ENCODE peak calls at places on chromosome 20, in five cellular contexts. T is A549, F is bronchial epithelial cell, L is lower lobe of right lung, E is choroid plexus epithelial cell. W is an unnamed sample.

GRCh38 chr20:40493071-40493470 is 196.0 kb downstream of the MAFB start:
- DNase-seq in T (no peak), F (peak), L (peak), E (peak), W (no peak)

GRCh38 chr20:58239216-58239615 is 10.8 kb upstream of the ANKRD60 start:
- DNase-seq in T (no peak), F (no peak), L (no peak), E (peak), W (no peak)

GRCh38 chr20:1437222-1437904 is 29.3 kb downstream of the NSFL1C start:
- DNase-seq in T (peak), F (peak), L (peak), E (peak), W (peak)

GRCh38 chr20:56994006-56994405 is 272.4 kb downstream of the BMP7 start:
- DNase-seq in T (no peak), F (no peak), L (no peak), E (no peak), W (no peak)

GRCh38 chr20:4169360-4170214 is 154.2 kb upstream of the RNF24 start:
- DNase-seq in T (no peak), F (no peak), L (no peak), E (no peak), W (no peak)

GRCh38 chr20:51640743-51641142 is 98.2 kb upstream of the NFATC2 start:
- DNase-seq in T (no peak), F (no peak), L (no peak), E (peak), W (no peak)

GRCh38 chr20:58233881-58234528 is 5.6 kb upstream of the ANKRD60 start:
- DNase-seq in T (peak), F (no peak), L (no peak), E (no peak), W (peak)

GRCh38 chr20:45087115-45087785 is 13.7 kb downstream of the KCNS1 start:
- DNase-seq in T (no peak), F (no peak), L (no peak), E (no peak), W (peak)

GRCh38 chr20:50272413-50273120 is 81.9 kb downstream of the CEBPB start:
- DNase-seq in T (no peak), F (no peak), L (no peak), E (no peak), W (no peak)

GRCh38 chr20:25120462-25120861 is 38.5 kb upstream of the VSX1 start:
- DNase-seq in T (peak), F (peak), L (no peak), E (no peak), W (peak)

GRCh38 chr20:53736757-53737403 is 143.2 kb upstream of the ZNF217 start:
- DNase-seq in T (no peak), F (peak), L (no peak), E (peak), W (peak)

GRCh38 chr20:48615871-48616270 is 211.9 kb downstream of the PREX1 start:
- DNase-seq in T (no peak), F (no peak), L (no peak), E (no peak), W (no peak)

GRCh38 chr20:2338702-2339101 is 42.0 kb upstream of the TGM6 start:
- DNase-seq in T (no peak), F (no peak), L (no peak), E (no peak), W (no peak)

GRCh38 chr20:23156842-23157423 is 70.8 kb upstream of the CD93 start:
- DNase-seq in T (no peak), F (no peak), L (no peak), E (no peak), W (no peak)

DNA sequence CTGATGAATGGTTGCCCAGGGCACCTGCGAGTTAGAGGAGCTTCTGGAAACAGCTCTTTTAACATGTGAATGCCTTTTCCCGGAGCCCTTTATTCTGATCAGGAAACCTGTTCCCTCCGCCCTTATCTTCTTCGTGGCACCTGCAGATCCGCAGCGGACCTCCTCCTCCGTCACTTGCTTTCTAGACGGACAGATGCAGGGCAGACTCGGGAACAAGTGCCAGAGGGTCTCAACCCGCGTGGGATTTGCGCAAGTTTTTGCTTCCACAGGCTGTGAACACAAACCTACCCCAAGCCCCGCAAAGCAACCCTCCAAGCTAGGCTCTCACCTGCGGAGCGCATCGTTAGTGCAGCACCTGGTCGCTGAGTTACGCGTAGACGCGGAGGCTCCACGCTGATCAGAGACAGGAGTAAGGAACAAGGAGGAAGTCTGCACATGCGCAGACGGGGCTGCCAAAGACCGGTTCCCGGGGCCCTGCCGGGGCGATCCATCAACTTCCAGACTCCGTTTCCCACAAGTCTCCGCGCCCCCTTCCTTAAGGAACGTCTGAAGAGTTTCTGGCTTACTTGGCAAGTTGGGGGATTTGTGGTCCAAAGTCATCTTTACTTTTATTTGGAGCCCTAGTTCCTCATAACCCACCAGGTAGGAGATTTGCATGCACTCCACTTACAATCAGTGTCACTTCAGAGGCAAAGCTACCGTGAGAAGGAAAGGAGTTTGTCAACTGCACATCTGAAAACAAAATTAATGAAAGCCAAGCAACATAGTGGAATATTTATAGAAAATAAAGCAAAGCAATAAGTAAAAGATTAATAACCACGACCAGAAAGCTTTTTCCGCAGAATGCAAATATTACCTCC is 52.7 kb upstream of the ELMO2 start:
- DNase-seq in T (no peak), F (peak), L (peak), E (peak), W (no peak)
- H3K4me3 ChIP-seq in T (no peak), F (no peak), L (peak), E (no peak), W (no peak)

GRCh38 chr20:11013801-11014200 is 340.0 kb upstream of the JAG1 start:
- DNase-seq in T (no peak), F (no peak), L (no peak), E (peak), W (no peak)

GRCh38 chr20:11018668-11019170 is 344.9 kb upstream of the JAG1 start:
- DNase-seq in T (no peak), F (no peak), L (no peak), E (no peak), W (peak)

GRCh38 chr20:11012975-11013374 is 339.2 kb upstream of the JAG1 start:
- DNase-seq in T (no peak), F (no peak), L (no peak), E (peak), W (no peak)

GRCh38 chr20:11011653-11012052 is 337.9 kb upstream of the JAG1 start:
- DNase-seq in T (no peak), F (no peak), L (no peak), E (no peak), W (no peak)

DNA sequence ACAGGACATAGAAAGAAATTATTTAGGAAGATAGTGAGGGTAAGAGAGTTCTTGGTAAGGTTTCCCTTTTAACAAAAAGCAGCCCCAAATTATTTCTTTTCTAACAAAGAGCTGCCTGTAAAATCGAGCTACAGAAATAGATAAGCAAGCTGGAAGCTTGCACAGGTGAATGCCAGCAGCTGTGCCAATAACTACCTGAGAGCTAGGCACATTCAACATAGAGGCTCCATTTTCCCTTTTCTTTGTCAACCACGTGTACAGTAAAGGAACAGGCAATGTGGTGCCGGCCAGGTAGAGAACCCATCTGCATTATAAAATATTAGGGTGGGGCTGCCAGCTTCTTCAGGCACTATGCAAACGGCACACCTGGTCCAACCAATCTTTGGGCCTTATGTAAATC is 341.6 kb upstream of the JAG1 start:
- DNase-seq in T (no peak), F (no peak), L (no peak), E (no peak), W (no peak)
- H3K4me3 ChIP-seq in T (no peak), F (no peak), L (no peak), E (no peak), W (no peak)

GRCh38 chr20:35885212-35885611 is 69.1 kb downstream of the SCAND1 start:
- DNase-seq in T (no peak), F (no peak), L (no peak), E (no peak), W (no peak)

GRCh38 chr20:35884541-35884865 is 69.8 kb downstream of the SCAND1 start:
- DNase-seq in T (no peak), F (no peak), L (no peak), E (no peak), W (no peak)

GRCh38 chr20:35881676-35882075 is 72.6 kb downstream of the SCAND1 start:
- DNase-seq in T (no peak), F (no peak), L (no peak), E (no peak), W (no peak)

GRCh38 chr20:35883341-35883777 is 70.9 kb downstream of the SCAND1 start:
- DNase-seq in T (no peak), F (no peak), L (no peak), E (no peak), W (peak)

GRCh38 chr20:35883778-35884540 is 70.3 kb downstream of the SCAND1 start:
- DNase-seq in T (peak), F (peak), L (peak), E (peak), W (peak)
- H3K4me3 ChIP-seq in T (peak), F (no peak), L (no peak), E (peak), W (peak)

GRCh38 chr20:41524980-41525613 is 93.1 kb downstream of the CHD6 start:
- DNase-seq in T (no peak), F (peak), L (peak), E (peak), W (no peak)
- H3K4me3 ChIP-seq in T (no peak), F (no peak), L (no peak), E (no peak), W (no peak)

GRCh38 chr20:30910937-30911725 is 346.3 kb upstream of the DEFB115 start:
- DNase-seq in T (no peak), F (no peak), L (no peak), E (no peak), W (no peak)

DNA sequence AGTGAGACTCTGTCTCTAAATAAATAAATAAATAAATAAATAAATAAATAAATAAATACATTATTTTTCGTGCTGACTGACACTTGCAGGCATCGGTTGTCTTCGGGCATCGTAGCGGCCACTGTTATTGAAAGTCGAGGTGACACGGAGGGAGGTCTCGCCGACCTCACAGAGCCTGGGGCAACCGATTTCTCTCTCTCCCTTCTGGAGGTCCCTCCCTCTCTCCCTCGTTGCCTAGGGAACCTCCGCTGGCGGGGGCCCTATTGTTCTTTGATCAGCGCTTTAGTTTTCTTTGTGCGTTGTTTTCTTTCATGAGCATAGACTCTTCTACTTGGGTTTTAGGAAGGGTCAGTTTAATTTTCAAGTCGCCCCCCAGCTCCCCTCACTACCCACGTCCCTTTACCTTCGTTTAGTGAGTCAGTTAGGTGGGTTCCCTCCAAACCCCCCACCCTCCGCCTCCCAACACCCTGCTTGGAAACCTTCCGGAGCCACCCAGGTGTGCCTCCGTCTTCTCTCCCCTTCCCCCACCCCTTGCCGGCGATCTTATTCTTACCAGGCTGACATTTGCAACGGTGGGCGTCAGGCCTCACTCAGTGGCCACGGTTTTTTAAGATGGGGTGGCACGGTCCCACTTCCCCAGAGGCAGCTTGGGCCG is 345.3 kb upstream of the DEFB115 start:
- DNase-seq in T (no peak), F (no peak), L (peak), E (peak), W (no peak)
- H3K4me3 ChIP-seq in T (no peak), F (no peak), L (no peak), E (peak), W (no peak)

GRCh38 chr20:8853805-8854338 is 215.0 kb upstream of the PLCB4 start:
- DNase-seq in T (peak), F (peak), L (no peak), E (peak), W (peak)
- H3K4me3 ChIP-seq in T (no peak), F (no peak), L (peak), E (no peak), W (no peak)